ENCODE peak calls at places on chromosomes 7 and 10, in five cellular contexts. Y is heart left ventricle, O is spleen, E is left lung, G is HFF-Myc. D is an unnamed sample.

GRCh38 chr10:113527181-113527580 is 25.7 kb upstream of the HABP2 start:
- DNase-seq in O (no peak), Y (no peak), G (no peak), E (no peak), D (no peak)

GRCh38 chr10:79123547-79123963 is 54.8 kb downstream of the ZMIZ1 start:
- DNase-seq in E (no peak), Y (peak), G (no peak), O (no peak), D (no peak)

GRCh38 chr7:107934991-107935770 is 44.2 kb downstream of the DLD start:
- DNase-seq in E (no peak), Y (no peak), O (no peak), G (no peak), D (no peak)

GRCh38 chr7:26993816-26994810 is 101.7 kb downstream of the HOXA1 start:
- DNase-seq in O (no peak), G (no peak), E (no peak), Y (no peak), D (no peak)

GRCh38 chr10:123587110-123587509 is 79.0 kb upstream of the GPR26 start:
- DNase-seq in E (no peak), G (no peak), Y (no peak), O (no peak), D (no peak)

GRCh38 chr10:114278884-114279191 is 39.8 kb downstream of the VWA2 start:
- DNase-seq in O (peak), Y (no peak), E (no peak), G (no peak), D (no peak)

GRCh38 chr7:137850586-137850985 is 3.8 kb upstream of the DGKI start:
- DNase-seq in Y (no peak), G (no peak), E (no peak), O (no peak), D (no peak)

GRCh38 chr10:93379366-93380042 is 102.6 kb downstream of the MYOF start:
- DNase-seq in Y (no peak), O (no peak), G (no peak), E (no peak), D (no peak)

GRCh38 chr7:80410081-80410480 is 101.8 kb downstream of the GNAT3 start:
- DNase-seq in G (no peak), E (no peak), Y (no peak), O (no peak), D (no peak)

GRCh38 chr10:25867321-25867720 is 66.7 kb upstream of the MYO3A start:
- DNase-seq in O (no peak), Y (no peak), G (no peak), E (no peak), D (no peak)

GRCh38 chr7:30660331-30661255 is 21.7 kb downstream of the CRHR2 start:
- DNase-seq in G (no peak), E (no peak), Y (no peak), O (peak), D (no peak)

GRCh38 chr10:125025341-125025740 is 83.4 kb downstream of the ZRANB1 start:
- DNase-seq in O (no peak), G (no peak), Y (no peak), E (no peak), D (no peak)

GRCh38 chr10:89144836-89145235 is 62.3 kb downstream of the CH25H start:
- DNase-seq in G (no peak), Y (no peak), O (no peak), E (no peak), D (no peak)

GRCh38 chr10:64271508-64271907 is 750.3 kb downstream of the REEP3 start:
- DNase-seq in O (no peak), Y (no peak), E (no peak), G (no peak), D (no peak)

GRCh38 chr10:17237915-17238444 is 9.9 kb downstream of the VIM start:
- DNase-seq in G (no peak), E (no peak), Y (no peak), O (no peak), D (no peak)

GRCh38 chr7:130733866-130734524 is at the start of gene KLF14:
- DNase-seq in G (no peak), E (peak), Y (peak), O (peak), D (no peak)

GRCh38 chr10:42754155-42755027 is 28.2 kb upstream of the BMS1 start:
- DNase-seq in G (no peak), O (no peak), Y (peak), E (peak), D (no peak)

GRCh38 chr10:84140036-84140379 is 699 bp downstream of the GHITM start:
- DNase-seq in E (no peak), G (no peak), O (peak), Y (no peak), D (no peak)

GRCh38 chr7:79050592-79050991 is 402.9 kb downstream of the MAGI2 start:
- DNase-seq in Y (no peak), O (no peak), G (no peak), E (no peak), D (no peak)

GRCh38 chr10:92279297-92279696 is 11.6 kb downstream of the CPEB3 start:
- DNase-seq in Y (no peak), O (no peak), E (no peak), G (no peak), D (no peak)

GRCh38 chr10:64506963-64507362 is 985.8 kb downstream of the REEP3 start:
- DNase-seq in Y (no peak), G (no peak), E (no peak), O (no peak), D (no peak)

GRCh38 chr7:5595545-5596045 is 172.0 kb upstream of the TNRC18 start:
- DNase-seq in G (no peak), E (no peak), O (no peak), Y (no peak), D (no peak)

GRCh38 chr7:116407165-116407564 is 92.4 kb upstream of the CAV2 start:
- DNase-seq in O (no peak), E (no peak), G (no peak), Y (no peak), D (no peak)

GRCh38 chr7:7765422-7765821 is 47.0 kb upstream of the RPA3 start:
- DNase-seq in E (no peak), O (no peak), G (no peak), Y (no peak), D (no peak)

GRCh38 chr10:70664702-70665195 is 7.6 kb upstream of the ADAMTS14 start:
- DNase-seq in Y (peak), E (no peak), O (peak), G (peak), D (no peak)

GRCh38 chr10:110279062-110279986 is 25.4 kb downstream of the SMNDC1 start:
- DNase-seq in E (no peak), O (no peak), Y (peak), G (peak), D (no peak)

GRCh38 chr7:99000196-99000903 is 122.0 kb downstream of the TRRAP start:
- DNase-seq in E (no peak), Y (no peak), O (no peak), G (no peak), D (no peak)

GRCh38 chr10:78738861-78739260 is 329.9 kb upstream of the ZMIZ1 start:
- DNase-seq in Y (no peak), G (no peak), O (no peak), E (no peak), D (no peak)

GRCh38 chr10:122181901-122182799 is 88.9 kb upstream of the BTBD16 start:
- DNase-seq in G (no peak), O (peak), Y (no peak), E (no peak), D (no peak)

GRCh38 chr10:29668628-29669027 is 33.9 kb upstream of the SVIL start:
- DNase-seq in G (no peak), O (no peak), Y (no peak), E (no peak), D (no peak)

GRCh38 chr7:75546272-75547015 is 54.3 kb downstream of the SPDYE5 start:
- DNase-seq in Y (no peak), E (no peak), O (peak), G (no peak), D (no peak)

GRCh38 chr7:38907066-38907465 is 1.9 kb downstream of the VPS41 start:
- DNase-seq in G (no peak), Y (no peak), O (no peak), E (no peak), D (no peak)

GRCh38 chr7:77942431-77942830 is 143.9 kb downstream of the PHTF2 start:
- DNase-seq in Y (no peak), G (no peak), E (no peak), O (no peak), D (no peak)

GRCh38 chr7:112204776-112205347 is 1.3 kb downstream of the DOCK4 start:
- DNase-seq in Y (no peak), G (no peak), O (no peak), E (no peak), D (no peak)

GRCh38 chr10:103062854-103063642 is 130.0 kb downstream of the NT5C2 start:
- DNase-seq in E (no peak), O (no peak), G (no peak), Y (no peak), D (no peak)
- TF ChIP-seq CTCF in E (no peak), O (no peak), G (peak), Y (no peak), D (no peak)

DNA sequence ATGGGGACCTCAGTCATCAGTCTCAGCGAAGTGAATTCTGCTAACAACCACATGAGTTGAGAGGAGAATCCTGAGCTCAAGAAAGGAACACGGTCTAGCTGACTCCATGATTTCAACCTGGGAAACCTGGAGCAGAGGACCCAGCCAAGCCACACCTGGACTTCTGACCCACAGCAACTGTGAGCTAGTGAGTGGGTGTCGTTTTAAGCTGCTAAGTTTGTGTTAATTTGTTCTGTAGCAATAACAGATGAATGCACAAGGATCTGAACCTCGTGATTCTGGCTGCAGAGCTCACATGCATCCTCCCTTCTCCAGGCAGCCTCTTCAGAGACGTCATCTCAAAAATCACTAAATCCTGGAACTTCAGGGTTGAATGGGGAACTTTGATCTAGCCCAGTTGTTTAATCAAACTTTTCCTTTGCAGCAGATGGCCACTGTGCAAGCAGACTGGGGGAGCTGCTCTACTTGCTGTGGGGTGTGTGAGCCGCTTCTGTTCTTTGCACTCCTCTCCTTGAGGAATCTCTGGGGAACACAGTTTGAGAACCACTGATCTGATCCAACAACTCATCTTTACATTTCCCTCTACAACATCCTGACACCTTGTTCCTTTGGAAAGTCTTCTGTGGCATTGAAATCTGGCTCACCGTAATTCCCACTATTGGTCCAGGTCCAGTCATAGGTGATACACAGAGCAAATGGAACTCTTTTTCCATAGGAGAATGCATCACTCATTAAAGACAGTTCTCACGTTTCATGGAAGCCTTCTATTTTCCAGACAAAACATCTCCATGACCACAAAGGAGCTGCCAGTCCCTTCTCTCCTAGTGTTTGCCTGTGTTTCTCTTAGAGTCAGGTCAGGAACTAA is 90.2 kb downstream of the CHN2 start:
- DNase-seq in G (no peak), Y (no peak), E (no peak), O (no peak), D (no peak)
- H3K4me3 ChIP-seq in G (no peak), Y (no peak), E (no peak), O (no peak), D (no peak)

GRCh38 chr7:152076324-152076821 is 50.9 kb downstream of the GALNT11 start:
- DNase-seq in Y (no peak), E (no peak), G (no peak), O (no peak), D (no peak)
- TF ChIP-seq CTCF in Y (peak), E (peak), G (peak), O (peak), D (peak)

GRCh38 chr10:48788551-48788950 is 103.9 kb downstream of the WDFY4 start:
- DNase-seq in Y (no peak), O (no peak), G (no peak), E (no peak), D (no peak)

GRCh38 chr10:48782321-48782720 is 97.6 kb downstream of the WDFY4 start:
- DNase-seq in E (no peak), O (no peak), Y (no peak), G (no peak), D (no peak)

GRCh38 chr10:48790740-48791044 is 106.0 kb downstream of the WDFY4 start:
- DNase-seq in Y (no peak), O (no peak), E (no peak), G (no peak), D (no peak)

GRCh38 chr10:48789861-48790739 is 105.4 kb downstream of the WDFY4 start:
- DNase-seq in O (no peak), E (no peak), G (no peak), Y (no peak), D (no peak)

GRCh38 chr10:48785796-48786195 is 101.1 kb downstream of the WDFY4 start:
- DNase-seq in O (no peak), Y (no peak), E (no peak), G (no peak), D (no peak)
- H3K4me3 ChIP-seq in O (no peak), Y (no peak), E (no peak), G (no peak), D (no peak)

DNA sequence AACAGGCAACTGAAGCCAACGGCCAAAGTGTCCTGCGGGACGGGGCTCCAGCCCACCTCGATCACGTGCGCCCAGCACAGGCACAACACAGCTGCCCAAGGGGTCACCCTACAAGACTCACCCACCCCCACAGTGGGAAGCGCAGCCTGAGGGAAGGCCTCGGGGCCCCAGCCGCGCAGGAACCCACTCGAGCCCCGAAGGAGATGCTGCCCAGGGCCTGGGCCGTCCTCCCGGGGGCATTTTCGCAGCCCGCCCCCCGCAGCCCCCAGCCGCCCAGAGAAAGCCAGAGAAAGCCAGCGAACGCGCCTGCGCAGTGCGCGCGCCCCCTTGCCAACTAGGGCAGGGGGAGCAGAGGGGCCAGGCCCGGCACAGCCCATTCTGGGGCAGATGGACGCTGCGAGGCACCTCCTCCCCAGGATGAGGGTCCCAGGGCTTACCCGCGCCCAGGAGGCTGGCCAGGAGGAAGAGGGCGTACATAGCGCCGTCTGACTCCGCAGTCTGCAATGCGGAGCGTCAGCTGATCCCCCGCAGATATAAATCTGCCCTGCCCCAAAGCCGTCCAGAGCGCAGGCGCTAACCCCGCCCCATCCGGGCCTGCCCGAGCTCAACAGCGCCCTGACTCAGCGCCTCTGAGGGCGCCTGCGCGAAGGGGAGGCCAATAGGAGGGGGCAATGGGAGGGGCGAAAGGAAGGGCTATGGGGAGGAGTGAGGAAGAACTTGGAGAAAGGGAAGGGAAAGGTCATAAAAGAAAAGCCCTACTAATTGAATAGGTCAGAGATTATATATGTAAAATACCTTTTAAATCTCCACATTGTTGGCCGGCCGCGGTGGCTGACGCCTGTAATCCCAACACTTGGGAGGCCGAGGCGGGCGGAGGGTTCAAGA is at the start of gene PSAP:
- DNase-seq in G (peak), O (peak), Y (peak), E (peak), D (peak)
- TF ChIP-seq CTCF in G (no peak), O (peak), Y (no peak), E (no peak), D (peak)

DNA sequence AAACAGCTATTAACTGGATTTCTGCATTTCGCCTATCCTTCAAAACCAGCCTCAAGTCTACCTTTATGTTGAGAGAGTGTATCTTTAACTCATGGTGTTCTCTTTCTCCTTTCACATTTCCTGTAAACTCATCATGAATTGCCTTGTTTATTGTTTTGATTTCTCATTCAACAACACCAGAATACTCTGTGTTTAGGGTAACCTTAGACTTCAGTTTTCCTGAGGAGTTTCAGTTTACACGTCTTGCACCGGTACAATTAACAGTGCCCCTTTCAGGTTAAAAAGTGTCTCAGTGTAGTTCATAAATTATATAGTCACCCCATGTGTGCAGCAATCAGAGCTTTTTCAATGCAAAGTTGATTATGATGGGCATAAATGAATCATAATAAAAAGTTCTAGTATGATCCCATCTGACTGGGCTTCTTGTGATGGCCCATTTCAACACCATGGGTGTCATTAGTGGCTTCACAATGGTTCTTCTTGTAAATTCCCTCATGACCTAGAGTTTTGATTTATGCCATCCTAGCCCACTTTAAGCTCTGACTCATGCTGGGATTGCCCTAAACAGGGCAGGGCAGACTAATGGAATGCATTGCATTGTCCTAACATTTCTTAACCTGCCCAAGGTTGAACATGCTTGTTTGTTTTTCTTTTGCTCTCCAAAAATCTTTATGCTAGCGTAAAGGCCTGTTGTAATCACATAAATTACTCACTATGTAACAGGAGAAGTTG is 22.0 kb downstream of the ITGB8 start:
- DNase-seq in E (no peak), G (no peak), Y (no peak), O (no peak), D (no peak)
- H3K4me3 ChIP-seq in E (no peak), G (no peak), Y (no peak), O (no peak), D (no peak)

DNA sequence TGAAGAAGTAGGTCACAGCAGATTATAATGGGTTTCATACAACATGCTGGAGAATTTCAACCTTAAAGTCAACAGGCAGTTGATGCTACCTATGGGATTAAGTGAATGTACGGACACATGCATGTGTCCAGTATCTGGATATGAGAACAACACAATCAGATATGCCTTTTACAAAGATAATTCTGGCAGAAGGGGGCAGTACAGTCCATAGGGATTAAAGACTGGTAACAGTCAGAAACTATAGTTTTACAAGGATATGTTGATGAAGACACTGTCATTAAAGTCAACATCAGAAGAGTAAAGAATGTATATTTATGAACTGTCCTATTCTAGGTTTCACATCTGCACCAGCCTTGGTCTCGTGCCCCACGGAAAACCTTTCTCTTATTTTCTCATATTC is 41.5 kb downstream of the ANKMY2 start:
- DNase-seq in O (no peak), Y (no peak), E (no peak), G (no peak), D (no peak)
- TF ChIP-seq CTCF in O (no peak), Y (no peak), E (no peak), G (no peak), D (no peak)